ENCODE peak calls at places on chromosomes 6 and 20, in seven cellular contexts. U, C, X, N, F, E and S are unnamed samples.

GRCh38 chr6:85641522-85641915 is 1.2 kb downstream of the SYNCRIP start:
- DNase-seq in N (no peak), F (peak), U (no peak), E (no peak), X (no peak), C (no peak), S (no peak)

GRCh38 chr20:43558412-43559146 is at the start of gene SGK2:
- DNase-seq in E (no peak), U (peak), C (no peak), N (peak), F (peak), X (no peak), S (no peak)

GRCh38 chr6:30304002-30304401 is 22.7 kb upstream of the TRIM39 start:
- DNase-seq in F (no peak), X (no peak), U (no peak), N (no peak), C (no peak), E (no peak), S (no peak)

GRCh38 chr20:22282696-22283095 is 301.7 kb downstream of the FOXA2 start:
- DNase-seq in F (no peak), U (no peak), E (no peak), X (no peak), N (no peak), C (no peak), S (no peak)

GRCh38 chr20:57498425-57499400 is 26.2 kb downstream of the CTCFL start:
- DNase-seq in C (no peak), E (peak), F (peak), N (peak), X (peak), U (peak), S (no peak)

GRCh38 chr20:32564921-32565734 is 20.0 kb downstream of the NOL4L start:
- DNase-seq in N (no peak), E (no peak), F (no peak), X (no peak), C (no peak), U (no peak), S (no peak)

GRCh38 chr20:40442181-40442963 is 246.7 kb downstream of the MAFB start:
- DNase-seq in X (peak), E (peak), C (no peak), N (peak), F (no peak), U (no peak), S (no peak)

GRCh38 chr6:129368970-129369369 is 341.0 kb downstream of the ARHGAP18 start:
- DNase-seq in N (no peak), F (no peak), C (no peak), E (no peak), U (no peak), X (no peak), S (no peak)

GRCh38 chr6:31058128-31058894 is 48.0 kb downstream of the MUC22 start:
- DNase-seq in U (no peak), X (peak), C (peak), E (no peak), F (peak), N (peak), S (no peak)

GRCh38 chr20:62980970-62981369 is 25.8 kb downstream of the BHLHE23 start:
- DNase-seq in N (peak), F (peak), E (no peak), X (peak), U (no peak), C (no peak), S (no peak)

GRCh38 chr20:42705550-42705949 is 484.2 kb downstream of the PTPRT start:
- DNase-seq in E (no peak), U (no peak), N (no peak), X (no peak), C (no peak), F (no peak), S (no peak)

GRCh38 chr6:142300758-142301251 is 1.0 kb upstream of the ADGRG6 start:
- DNase-seq in E (no peak), U (no peak), X (peak), C (no peak), F (peak), N (peak), S (peak)

GRCh38 chr6:146890644-146891434 is 292.1 kb downstream of the ADGB start:
- DNase-seq in F (no peak), C (no peak), E (no peak), X (no peak), U (no peak), N (no peak), S (no peak)

GRCh38 chr6:21538186-21538798 is 55.3 kb upstream of the SOX4 start:
- DNase-seq in X (no peak), E (no peak), C (no peak), N (no peak), U (no peak), F (peak), S (no peak)

GRCh38 chr6:30926644-30927043 is 5.3 kb downstream of the SFTA2 start:
- DNase-seq in U (no peak), E (no peak), N (no peak), C (no peak), X (no peak), F (peak), S (no peak)

GRCh38 chr6:117072781-117073180 is 192.6 kb upstream of the VGLL2 start:
- DNase-seq in X (no peak), C (no peak), N (peak), E (peak), U (no peak), F (no peak), S (no peak)

GRCh38 chr20:54153847-54154246 is 19.9 kb downstream of the CYP24A1 start:
- DNase-seq in C (no peak), N (no peak), U (no peak), E (no peak), F (no peak), X (no peak), S (no peak)